ENCODE peak calls at places on chromosome 14, in four cellular contexts. R is transverse colon, U is breast epithelium, A is brain microvascular endothelial cell. P is an unnamed sample.

GRCh38 chr14:22883191-22883976 is at the start of gene REM2:
- DNase-seq in A (no peak), U (no peak), R (no peak), P (no peak)

GRCh38 chr14:100899841-100900771 is 3.4 kb downstream of the RTL1 start:
- DNase-seq in U (peak), A (no peak), R (no peak), P (peak)

GRCh38 chr14:63457498-63457897 is 85.7 kb downstream of the PPP2R5E start:
- DNase-seq in A (no peak), U (no peak), R (no peak), P (no peak)

GRCh38 chr14:69877492-69877891 is 1.7 kb upstream of the SMOC1 start:
- DNase-seq in U (no peak), A (peak), R (no peak), P (no peak)

GRCh38 chr14:35250319-35250718 is 41.9 kb upstream of the PSMA6 start:
- DNase-seq in U (no peak), R (no peak), A (no peak), P (no peak)

GRCh38 chr14:42665083-42665482 is 1058.4 kb downstream of the LRFN5 start:
- DNase-seq in R (no peak), A (no peak), U (no peak), P (no peak)

GRCh38 chr14:68278568-68279436 is 459.2 kb downstream of the RAD51B start:
- DNase-seq in A (peak), R (no peak), U (no peak), P (no peak)

GRCh38 chr14:91919814-91920213 is 27.7 kb downstream of the FBLN5 start:
- DNase-seq in R (no peak), U (no peak), A (peak), P (no peak)

GRCh38 chr14:39006721-39007410 is 96.2 kb downstream of the SEC23A start:
- DNase-seq in U (no peak), R (no peak), A (no peak), P (no peak)

GRCh38 chr14:54487771-54488170 is 1.0 kb downstream of the GMFB start:
- DNase-seq in U (no peak), R (no peak), A (no peak), P (no peak)
- H3K27ac ChIP-seq in U (peak), R (peak), A (peak), P (peak)

GRCh38 chr14:88507208-88507607 is 47.6 kb downstream of the PTPN21 start:
- DNase-seq in R (no peak), A (no peak), U (no peak), P (no peak)
- H3K27ac ChIP-seq in R (no peak), A (no peak), U (no peak), P (no peak)

DNA sequence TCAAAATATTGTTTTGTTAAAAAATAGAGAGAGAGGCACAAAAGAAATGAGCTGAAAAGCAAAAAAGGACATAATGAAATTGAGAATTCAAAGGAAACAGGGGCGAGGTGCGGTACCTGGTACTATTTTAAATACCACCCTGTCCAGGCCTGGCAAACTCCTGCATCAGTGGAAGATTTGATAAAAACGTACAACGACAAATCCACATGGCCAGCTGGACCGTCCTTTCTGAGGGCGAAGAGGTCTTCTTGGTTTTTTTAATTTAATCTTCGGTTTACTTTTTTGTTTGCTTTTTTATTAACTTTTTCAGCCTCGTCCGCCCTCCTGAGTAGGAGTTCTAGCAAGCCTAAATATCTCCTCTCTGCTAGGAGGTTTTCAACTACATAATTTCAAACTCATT is 11.9 kb downstream of the BCL11B start:
- DNase-seq in U (no peak), A (no peak), R (no peak), P (no peak)
- H3K27ac ChIP-seq in U (no peak), A (no peak), R (no peak), P (no peak)

DNA sequence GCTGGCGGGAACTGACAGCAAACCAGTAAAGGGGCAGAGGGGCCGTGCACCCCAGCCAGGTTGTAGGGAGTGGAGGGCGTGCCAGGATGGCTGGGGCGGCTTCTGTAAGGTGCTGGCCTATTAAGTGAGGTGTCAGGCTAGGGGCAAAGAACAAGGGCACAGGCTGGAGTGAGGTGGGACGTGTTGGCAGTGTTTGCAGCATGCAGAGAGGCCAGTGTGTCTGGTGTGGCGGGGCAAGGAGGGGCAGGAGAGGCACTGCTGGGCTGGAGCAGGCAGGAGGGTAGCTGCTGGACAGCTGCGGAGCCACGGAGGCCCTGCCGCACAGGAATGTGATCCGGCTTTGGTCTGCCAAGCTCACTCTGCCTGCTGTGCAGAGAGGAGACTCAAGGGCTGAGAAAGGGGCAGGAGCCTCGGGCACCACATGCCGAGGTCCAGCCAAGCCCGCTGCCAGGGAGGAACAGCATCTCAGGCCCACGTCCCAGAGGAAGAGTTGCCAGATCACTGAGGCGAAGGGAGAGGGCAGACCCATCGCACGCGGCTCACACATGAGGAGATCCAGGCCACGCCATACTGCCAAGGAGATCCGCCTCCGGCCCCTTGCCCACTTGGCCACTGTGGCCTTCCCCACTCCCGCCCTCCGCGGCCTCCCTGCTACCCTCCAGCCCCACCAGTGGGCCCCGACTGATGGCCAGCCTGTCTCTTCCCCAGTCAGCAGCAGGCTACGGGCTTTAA is 46.8 kb downstream of the AMN start:
- DNase-seq in A (no peak), R (no peak), U (no peak), P (no peak)
- H3K27ac ChIP-seq in A (no peak), R (no peak), U (no peak), P (peak)

DNA sequence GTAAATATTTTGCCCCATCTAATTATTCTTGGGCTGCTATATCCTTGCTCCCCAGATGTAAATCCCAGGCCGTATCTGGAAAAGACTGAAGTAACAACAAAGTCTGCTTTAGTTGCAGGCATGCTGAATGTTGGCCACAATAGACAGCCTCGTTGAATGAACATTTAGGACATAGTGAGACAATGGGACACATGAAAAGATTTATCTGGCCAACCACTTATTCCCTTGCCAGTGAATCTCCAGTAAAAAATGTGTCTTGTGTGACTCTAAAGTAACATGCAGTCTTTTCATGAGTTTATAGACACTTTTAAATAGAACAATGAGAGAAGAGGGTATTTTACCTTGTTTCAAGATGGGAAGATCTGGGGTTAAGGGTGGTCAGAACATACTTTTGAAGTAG is 60.2 kb upstream of the STXBP6 start:
- DNase-seq in U (no peak), R (no peak), A (no peak), P (no peak)
- H3K27ac ChIP-seq in U (no peak), R (peak), A (no peak), P (no peak)

GRCh38 chr14:75531660-75532317 is 9.5 kb downstream of the BATF start:
- DNase-seq in U (no peak), A (no peak), R (no peak), P (no peak)

GRCh38 chr14:75535164-75535898 is 13.1 kb downstream of the BATF start:
- DNase-seq in U (no peak), A (no peak), R (no peak), P (no peak)

GRCh38 chr14:75533791-75534190 is 11.5 kb downstream of the BATF start:
- DNase-seq in U (no peak), A (no peak), R (no peak), P (no peak)

GRCh38 chr14:75527449-75528163 is 5.3 kb downstream of the BATF start:
- DNase-seq in A (no peak), U (no peak), R (no peak), P (no peak)

DNA sequence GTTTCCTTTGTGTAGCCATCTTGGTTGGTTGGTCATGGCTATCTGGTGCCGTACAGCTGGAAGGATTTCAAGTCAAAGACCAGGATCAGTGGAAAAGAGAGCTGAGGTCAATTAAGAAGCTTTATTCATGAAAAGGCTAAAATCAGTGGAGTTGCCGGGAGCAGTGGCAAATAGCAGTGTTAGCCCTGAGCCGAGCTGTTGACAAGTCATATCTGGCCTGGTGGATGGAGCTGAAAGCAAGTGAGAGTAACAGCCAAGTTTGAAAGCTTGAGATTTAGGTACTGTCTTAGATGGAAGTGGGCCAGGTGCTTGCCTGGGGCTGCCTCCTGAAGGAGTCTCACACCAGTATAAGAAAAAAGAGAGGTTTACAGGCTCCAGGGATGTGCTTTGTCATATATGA is 9.0 kb downstream of the BATF start:
- DNase-seq in A (no peak), U (no peak), R (no peak), P (no peak)
- H3K27ac ChIP-seq in A (no peak), U (no peak), R (no peak), P (no peak)

GRCh38 chr14:97916669-97917068 is 1119.5 kb downstream of the VRK1 start:
- DNase-seq in U (no peak), R (no peak), A (no peak), P (no peak)
- H3K27ac ChIP-seq in U (no peak), R (no peak), A (no peak), P (no peak)

GRCh38 chr14:72554401-72554800 is 339.5 kb downstream of the DPF3 start:
- DNase-seq in A (no peak), R (no peak), U (no peak), P (no peak)
- H3K27ac ChIP-seq in A (no peak), R (no peak), U (no peak), P (no peak)

P was measured in dorsolateral prefrontal cortex.